ENCODE peak calls at places on chromosomes 7 and 10, in ten cellular contexts. P is MM.1S, K is brain microvascular endothelial cell, C is lower lobe of right lung, V is Peyer's patch, I is neuronal stem cell, R is ovary, F is thoracic aorta, N is tibial nerve, U is heart right ventricle. Q is an unnamed sample.
A peak's percentile ranks its signal among the peaks of the same experiment; 100 is the strongest.

GRCh38 chr10:102713483-102713813 is 749 bp downstream of the ARL3 start:
- DNase-seq in F (no peak), R (no peak), C (no peak), I (no peak), K (no peak), N (no peak), P (no peak), V (no peak), U (no peak), Q (no peak)

GRCh38 chr7:76336094-76336493 is 22.7 kb downstream of the YWHAG start:
- DNase-seq in P (no peak), R (no peak), V (no peak), I (no peak), N (no peak), U (no peak), K (no peak), F (no peak), C (no peak), Q (no peak)

GRCh38 chr10:22293747-22294404 is 22.3 kb upstream of the COMMD3 start:
- DNase-seq in C (no peak), R (no peak), K (no peak), V (no peak), N (no peak), F (no peak), U (no peak), I (no peak), P (no peak), Q (no peak)

GRCh38 chr10:71331736-71332135 is 12.7 kb downstream of the SLC29A3 start:
- DNase-seq in R (no peak), K (no peak), V (no peak), P (no peak), F (no peak), N (no peak), I (no peak), C (no peak), U (no peak), Q (no peak)

GRCh38 chr7:128352138-128352537 is 8.4 kb upstream of the RBM28 start:
- DNase-seq in N (no peak), C (peak; percentile 73), P (no peak), R (no peak), V (no peak), F (no peak), I (peak; percentile 35), K (no peak), U (peak; percentile 30), Q (peak; percentile 73)

GRCh38 chr7:47516985-47517590 is 64.8 kb downstream of the TNS3 start:
- DNase-seq in I (no peak), K (no peak), P (no peak), C (no peak), N (peak; percentile 53), V (no peak), U (no peak), R (no peak), F (peak; percentile 33), Q (peak; percentile 68)

GRCh38 chr7:92835851-92836488 is 403 bp downstream of the CDK6 start:
- DNase-seq in P (peak; percentile 36), N (peak; percentile 17), R (peak; percentile 22), I (no peak), V (peak; percentile 56), K (peak; percentile 26), U (peak; percentile 20), F (no peak), C (peak; percentile 49), Q (peak; percentile 22)

GRCh38 chr7:102953421-102953820 is 40.6 kb downstream of the LRRC17 start:
- DNase-seq in F (no peak), R (no peak), U (no peak), P (no peak), C (no peak), I (no peak), V (no peak), N (no peak), K (no peak), Q (no peak)

GRCh38 chr7:155998328-155998691 is 186.0 kb upstream of the SHH start:
- DNase-seq in I (no peak), F (no peak), C (no peak), V (peak; percentile 22), K (no peak), R (no peak), U (no peak), N (no peak), P (peak; percentile 21), Q (no peak)

GRCh38 chr10:72389022-72389421 is 34.3 kb upstream of the DNAJB12 start:
- DNase-seq in U (no peak), I (no peak), R (no peak), K (no peak), V (no peak), C (no peak), F (no peak), P (no peak), N (no peak), Q (no peak)

GRCh38 chr7:1725766-1726630 is 55.9 kb downstream of the ELFN1 start:
- DNase-seq in K (no peak), P (no peak), N (no peak), I (no peak), V (no peak), C (no peak), U (peak; percentile 24), F (no peak), R (no peak), Q (no peak)

GRCh38 chr10:26733750-26734568 is 36.5 kb downstream of the PDSS1 start:
- DNase-seq in C (no peak), R (no peak), F (no peak), N (no peak), U (no peak), V (peak; percentile 85), K (no peak), P (no peak), I (peak; percentile 20), Q (peak; percentile 16)

GRCh38 chr10:23157691-23158369 is 34.3 kb upstream of the PTF1A start:
- DNase-seq in K (peak; percentile 25), N (no peak), P (peak; percentile 70), F (no peak), V (no peak), R (no peak), U (no peak), C (no peak), I (no peak), Q (peak; percentile 51)

GRCh38 chr7:151452680-151453325 is 12.9 kb upstream of the CRYGN start:
- DNase-seq in I (no peak), V (peak; percentile 24), C (no peak), K (no peak), U (no peak), P (no peak), N (no peak), R (no peak), F (no peak), Q (no peak)

GRCh38 chr10:129481641-129482040 is 14.6 kb downstream of the MGMT start:
- DNase-seq in I (no peak), U (no peak), P (no peak), K (no peak), C (no peak), F (no peak), R (no peak), N (no peak), V (no peak), Q (no peak)
- H3K27ac ChIP-seq in I (no peak overlapping the region), U (no peak overlapping the region), P (no peak overlapping the region), K (no peak overlapping the region), C (no peak overlapping the region), F (no peak overlapping the region), R (no peak overlapping the region), N (no peak overlapping the region), V (no peak overlapping the region), Q (no peak overlapping the region)

GRCh38 chr7:107592361-107593024 is 12.4 kb downstream of the BCAP29 start:
- DNase-seq in C (no peak), K (no peak), R (no peak), F (no peak), P (no peak), N (no peak), I (no peak), V (no peak), U (no peak), Q (no peak)

GRCh38 chr7:107593025-107593410 is 13.0 kb downstream of the BCAP29 start:
- DNase-seq in U (no peak), R (no peak), N (no peak), P (no peak), I (no peak), K (no peak), F (no peak), V (no peak), C (no peak), Q (no peak)

GRCh38 chr7:107596881-107597581 is 17.0 kb downstream of the BCAP29 start:
- DNase-seq in C (no peak), F (no peak), R (no peak), P (no peak), N (no peak), I (no peak), V (no peak), U (no peak), K (no peak), Q (no peak)

GRCh38 chr7:107597582-107597916 is 17.5 kb downstream of the BCAP29 start:
- DNase-seq in V (no peak), I (no peak), U (no peak), F (no peak), P (no peak), N (no peak), K (no peak), R (no peak), C (no peak), Q (no peak)

GRCh38 chr7:107594961-107595737 is 15.1 kb downstream of the BCAP29 start:
- DNase-seq in R (no peak), V (no peak), U (peak; percentile 29), I (no peak), N (no peak), F (no peak), P (no peak), C (no peak), K (peak; percentile 86), Q (no peak)
- H3K27ac ChIP-seq in R (no peak overlapping the region), V (no peak overlapping the region), U (peak overlapping the region; percentile 78), I (no peak overlapping the region), N (peak overlapping the region; percentile 38), F (peak overlapping the region; percentile 94), P (no peak overlapping the region), C (no peak overlapping the region), K (peak overlapping the region; percentile 73), Q (no peak overlapping the region)

GRCh38 chr10:63773106-63773505 is 251.9 kb downstream of the REEP3 start:
- DNase-seq in V (no peak), R (no peak), N (no peak), K (no peak), F (no peak), P (no peak), I (no peak), C (no peak), U (no peak), Q (no peak)
- H3K27ac ChIP-seq in V (no peak overlapping the region), R (no peak overlapping the region), N (no peak overlapping the region), K (no peak overlapping the region), F (no peak overlapping the region), P (no peak overlapping the region), I (no peak overlapping the region), C (no peak overlapping the region), U (no peak overlapping the region), Q (no peak overlapping the region)

GRCh38 chr10:97656777-97657176 is 16.3 kb downstream of the PI4K2A start:
- DNase-seq in U (no peak), F (no peak), C (no peak), V (no peak), I (no peak), P (no peak), N (no peak), R (no peak), K (no peak), Q (no peak)

GRCh38 chr10:97648557-97649404 is 8.3 kb downstream of the PI4K2A start:
- DNase-seq in I (no peak), V (peak; percentile 57), K (peak; percentile 94), R (no peak), U (peak; percentile 26), F (no peak), C (no peak), P (no peak), N (peak; percentile 61), Q (peak; percentile 56)

GRCh38 chr10:97647556-97647955 is 7.1 kb downstream of the PI4K2A start:
- DNase-seq in K (no peak), C (no peak), P (no peak), N (no peak), V (no peak), U (no peak), F (no peak), I (no peak), R (no peak), Q (no peak)

GRCh38 chr10:97651773-97652172 is 11.3 kb downstream of the PI4K2A start:
- DNase-seq in N (no peak), F (no peak), C (no peak), R (no peak), U (no peak), K (no peak), P (no peak), I (no peak), V (no peak), Q (no peak)
- H3K27ac ChIP-seq in N (no peak overlapping the region), F (no peak overlapping the region), C (no peak overlapping the region), R (no peak overlapping the region), U (no peak overlapping the region), K (no peak overlapping the region), P (no peak overlapping the region), I (no peak overlapping the region), V (no peak overlapping the region), Q (no peak overlapping the region)